ENCODE peak calls at places on chromosomes 5 and 9, in nine cellular contexts. One of them, this sample, is unnamed.

GRCh38 chr5:132457371-132458225 is 33.0 kb downstream of the IRF1 start:
- DNase-seq in adrenal gland: no peak
- DNase-seq in CD4-positive, CD25-positive, alpha-beta regulatory T cell: peak
- DNase-seq in fibroblast of pulmonary artery: peak
- DNase-seq in fibroblast of lung: peak
- DNase-seq in WERI-Rb-1: no peak
- DNase-seq in astrocyte of the spinal cord: peak
- DNase-seq in astrocyte of the cerebellum: no peak
- DNase-seq in heart right ventricle: no peak
- DNase-seq in this sample: peak

GRCh38 chr9:133264235-133264764 is 10.7 kb downstream of the ABO start:
- DNase-seq in adrenal gland: no peak
- DNase-seq in CD4-positive, CD25-positive, alpha-beta regulatory T cell: no peak
- DNase-seq in fibroblast of pulmonary artery: no peak
- DNase-seq in fibroblast of lung: no peak
- DNase-seq in WERI-Rb-1: no peak
- DNase-seq in astrocyte of the spinal cord: no peak
- DNase-seq in astrocyte of the cerebellum: no peak
- DNase-seq in heart right ventricle: no peak
- DNase-seq in this sample: no peak

GRCh38 chr9:109856785-109857184 is 76.8 kb downstream of the PALM2AKAP2 start:
- DNase-seq in adrenal gland: peak
- DNase-seq in CD4-positive, CD25-positive, alpha-beta regulatory T cell: no peak
- DNase-seq in fibroblast of pulmonary artery: peak
- DNase-seq in fibroblast of lung: peak
- DNase-seq in WERI-Rb-1: no peak
- DNase-seq in astrocyte of the spinal cord: no peak
- DNase-seq in astrocyte of the cerebellum: no peak
- DNase-seq in heart right ventricle: peak
- DNase-seq in this sample: no peak

GRCh38 chr5:8721536-8721935 is 824.3 kb downstream of the SEMA5A start:
- DNase-seq in adrenal gland: no peak
- DNase-seq in CD4-positive, CD25-positive, alpha-beta regulatory T cell: no peak
- DNase-seq in fibroblast of pulmonary artery: no peak
- DNase-seq in fibroblast of lung: peak
- DNase-seq in WERI-Rb-1: no peak
- DNase-seq in astrocyte of the spinal cord: no peak
- DNase-seq in astrocyte of the cerebellum: no peak
- DNase-seq in heart right ventricle: no peak
- DNase-seq in this sample: no peak

GRCh38 chr5:171419663-171420428 is 399 bp downstream of the FGF18 start:
- DNase-seq in adrenal gland: no peak
- DNase-seq in CD4-positive, CD25-positive, alpha-beta regulatory T cell: peak
- DNase-seq in fibroblast of pulmonary artery: peak
- DNase-seq in fibroblast of lung: peak
- DNase-seq in WERI-Rb-1: peak
- DNase-seq in astrocyte of the spinal cord: peak
- DNase-seq in astrocyte of the cerebellum: no peak
- DNase-seq in heart right ventricle: peak
- DNase-seq in this sample: no peak

GRCh38 chr5:133459474-133460155 is 152.7 kb downstream of the FSTL4 start:
- DNase-seq in adrenal gland: no peak
- DNase-seq in CD4-positive, CD25-positive, alpha-beta regulatory T cell: no peak
- DNase-seq in fibroblast of pulmonary artery: no peak
- DNase-seq in fibroblast of lung: no peak
- DNase-seq in WERI-Rb-1: no peak
- DNase-seq in astrocyte of the spinal cord: no peak
- DNase-seq in astrocyte of the cerebellum: no peak
- DNase-seq in heart right ventricle: no peak
- DNase-seq in this sample: no peak

GRCh38 chr9:88477300-88477751 is 57.7 kb upstream of the NXNL2 start:
- DNase-seq in adrenal gland: no peak
- DNase-seq in CD4-positive, CD25-positive, alpha-beta regulatory T cell: peak
- DNase-seq in fibroblast of pulmonary artery: peak
- DNase-seq in fibroblast of lung: peak
- DNase-seq in WERI-Rb-1: no peak
- DNase-seq in astrocyte of the spinal cord: peak
- DNase-seq in astrocyte of the cerebellum: peak
- DNase-seq in heart right ventricle: no peak
- DNase-seq in this sample: peak

GRCh38 chr9:128733256-128733655 is 9.3 kb upstream of the ZDHHC12 start:
- DNase-seq in adrenal gland: peak
- DNase-seq in CD4-positive, CD25-positive, alpha-beta regulatory T cell: peak
- DNase-seq in fibroblast of pulmonary artery: peak
- DNase-seq in fibroblast of lung: peak
- DNase-seq in WERI-Rb-1: peak
- DNase-seq in astrocyte of the spinal cord: peak
- DNase-seq in astrocyte of the cerebellum: peak
- DNase-seq in heart right ventricle: no peak
- DNase-seq in this sample: no peak

GRCh38 chr9:33446507-33447403 is 638 bp downstream of the AQP3 start:
- DNase-seq in adrenal gland: no peak
- DNase-seq in CD4-positive, CD25-positive, alpha-beta regulatory T cell: peak
- DNase-seq in fibroblast of pulmonary artery: peak
- DNase-seq in fibroblast of lung: peak
- DNase-seq in WERI-Rb-1: peak
- DNase-seq in astrocyte of the spinal cord: peak
- DNase-seq in astrocyte of the cerebellum: no peak
- DNase-seq in heart right ventricle: no peak
- DNase-seq in this sample: peak

GRCh38 chr5:2120361-2120760 is 237.6 kb upstream of the IRX4 start:
- DNase-seq in adrenal gland: no peak
- DNase-seq in CD4-positive, CD25-positive, alpha-beta regulatory T cell: no peak
- DNase-seq in fibroblast of pulmonary artery: no peak
- DNase-seq in fibroblast of lung: no peak
- DNase-seq in WERI-Rb-1: no peak
- DNase-seq in astrocyte of the spinal cord: no peak
- DNase-seq in astrocyte of the cerebellum: no peak
- DNase-seq in heart right ventricle: no peak
- DNase-seq in this sample: no peak

GRCh38 chr5:97929383-97929782 is 746.3 kb upstream of the RIOK2 start:
- DNase-seq in adrenal gland: no peak
- DNase-seq in CD4-positive, CD25-positive, alpha-beta regulatory T cell: no peak
- DNase-seq in fibroblast of pulmonary artery: peak
- DNase-seq in fibroblast of lung: no peak
- DNase-seq in WERI-Rb-1: no peak
- DNase-seq in astrocyte of the spinal cord: no peak
- DNase-seq in astrocyte of the cerebellum: no peak
- DNase-seq in heart right ventricle: no peak
- DNase-seq in this sample: peak

GRCh38 chr5:168269950-168270349 is 21.5 kb upstream of the WWC1 start:
- DNase-seq in adrenal gland: no peak
- DNase-seq in CD4-positive, CD25-positive, alpha-beta regulatory T cell: no peak
- DNase-seq in fibroblast of pulmonary artery: peak
- DNase-seq in fibroblast of lung: peak
- DNase-seq in WERI-Rb-1: peak
- DNase-seq in astrocyte of the spinal cord: no peak
- DNase-seq in astrocyte of the cerebellum: no peak
- DNase-seq in heart right ventricle: no peak
- DNase-seq in this sample: no peak

GRCh38 chr9:105194234-105194633 is 50.2 kb upstream of the SLC44A1 start:
- DNase-seq in adrenal gland: no peak
- DNase-seq in CD4-positive, CD25-positive, alpha-beta regulatory T cell: no peak
- DNase-seq in fibroblast of pulmonary artery: no peak
- DNase-seq in fibroblast of lung: no peak
- DNase-seq in WERI-Rb-1: no peak
- DNase-seq in astrocyte of the spinal cord: no peak
- DNase-seq in astrocyte of the cerebellum: no peak
- DNase-seq in heart right ventricle: no peak
- DNase-seq in this sample: no peak

GRCh38 chr9:91207481-91207888 is 154.2 kb downstream of the AUH start:
- DNase-seq in adrenal gland: no peak
- DNase-seq in CD4-positive, CD25-positive, alpha-beta regulatory T cell: no peak
- DNase-seq in fibroblast of pulmonary artery: peak
- DNase-seq in fibroblast of lung: peak
- DNase-seq in WERI-Rb-1: no peak
- DNase-seq in astrocyte of the spinal cord: peak
- DNase-seq in astrocyte of the cerebellum: no peak
- DNase-seq in heart right ventricle: no peak
- DNase-seq in this sample: peak

GRCh38 chr9:133888048-133888778 is 103.9 kb downstream of the VAV2 start:
- DNase-seq in adrenal gland: no peak
- DNase-seq in CD4-positive, CD25-positive, alpha-beta regulatory T cell: no peak
- DNase-seq in fibroblast of pulmonary artery: no peak
- DNase-seq in fibroblast of lung: no peak
- DNase-seq in WERI-Rb-1: peak
- DNase-seq in astrocyte of the spinal cord: no peak
- DNase-seq in astrocyte of the cerebellum: no peak
- DNase-seq in heart right ventricle: no peak
- DNase-seq in this sample: no peak

GRCh38 chr5:84986688-84987087 is 602.0 kb upstream of the EDIL3 start:
- DNase-seq in adrenal gland: no peak
- DNase-seq in CD4-positive, CD25-positive, alpha-beta regulatory T cell: no peak
- DNase-seq in fibroblast of pulmonary artery: no peak
- DNase-seq in fibroblast of lung: no peak
- DNase-seq in WERI-Rb-1: no peak
- DNase-seq in astrocyte of the spinal cord: no peak
- DNase-seq in astrocyte of the cerebellum: no peak
- DNase-seq in heart right ventricle: no peak
- DNase-seq in this sample: no peak

GRCh38 chr5:84983093-84983492 is 598.4 kb upstream of the EDIL3 start:
- DNase-seq in adrenal gland: no peak
- DNase-seq in CD4-positive, CD25-positive, alpha-beta regulatory T cell: no peak
- DNase-seq in fibroblast of pulmonary artery: no peak
- DNase-seq in fibroblast of lung: no peak
- DNase-seq in WERI-Rb-1: no peak
- DNase-seq in astrocyte of the spinal cord: no peak
- DNase-seq in astrocyte of the cerebellum: no peak
- DNase-seq in heart right ventricle: no peak
- DNase-seq in this sample: no peak

DNA sequence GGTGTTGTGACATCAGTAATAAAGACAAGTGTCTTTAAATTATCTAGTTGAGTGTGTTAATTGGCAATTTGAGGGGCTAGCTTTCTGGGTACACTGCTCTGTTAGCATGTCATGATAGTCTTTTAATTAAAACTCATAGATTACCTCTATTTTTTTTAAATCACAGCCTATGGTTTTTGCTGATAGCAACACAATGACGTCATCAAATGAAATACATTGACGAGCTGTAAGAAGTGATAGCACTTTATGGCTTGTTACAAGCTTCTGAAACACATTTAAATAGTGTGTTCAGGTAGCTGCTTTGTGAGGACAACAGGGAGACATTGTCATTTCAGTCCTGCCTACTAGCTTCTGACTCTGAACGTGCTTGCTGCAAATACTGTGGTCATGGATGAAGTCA is 600.5 kb upstream of the EDIL3 start:
- DNase-seq in adrenal gland: no peak
- DNase-seq in CD4-positive, CD25-positive, alpha-beta regulatory T cell: no peak
- DNase-seq in fibroblast of pulmonary artery: no peak
- DNase-seq in fibroblast of lung: no peak
- DNase-seq in WERI-Rb-1: no peak
- DNase-seq in astrocyte of the spinal cord: no peak
- DNase-seq in astrocyte of the cerebellum: no peak
- DNase-seq in heart right ventricle: no peak
- DNase-seq in this sample: no peak
- H3K4me3 ChIP-seq in adrenal gland: no peak
- H3K4me3 ChIP-seq in CD4-positive, CD25-positive, alpha-beta regulatory T cell: no peak
- H3K4me3 ChIP-seq in fibroblast of pulmonary artery: no peak
- H3K4me3 ChIP-seq in fibroblast of lung: no peak
- H3K4me3 ChIP-seq in WERI-Rb-1: no peak
- H3K4me3 ChIP-seq in astrocyte of the spinal cord: no peak
- H3K4me3 ChIP-seq in astrocyte of the cerebellum: no peak
- H3K4me3 ChIP-seq in heart right ventricle: no peak
- H3K4me3 ChIP-seq in this sample: no peak

GRCh38 chr5:10463566-10463965 is 21.9 kb downstream of the ROPN1L start:
- DNase-seq in adrenal gland: no peak
- DNase-seq in CD4-positive, CD25-positive, alpha-beta regulatory T cell: no peak
- DNase-seq in fibroblast of pulmonary artery: no peak
- DNase-seq in fibroblast of lung: no peak
- DNase-seq in WERI-Rb-1: no peak
- DNase-seq in astrocyte of the spinal cord: no peak
- DNase-seq in astrocyte of the cerebellum: no peak
- DNase-seq in heart right ventricle: no peak
- DNase-seq in this sample: no peak
- H3K4me3 ChIP-seq in adrenal gland: no peak
- H3K4me3 ChIP-seq in CD4-positive, CD25-positive, alpha-beta regulatory T cell: no peak
- H3K4me3 ChIP-seq in fibroblast of pulmonary artery: no peak
- H3K4me3 ChIP-seq in fibroblast of lung: no peak
- H3K4me3 ChIP-seq in WERI-Rb-1: no peak
- H3K4me3 ChIP-seq in astrocyte of the spinal cord: no peak
- H3K4me3 ChIP-seq in astrocyte of the cerebellum: no peak
- H3K4me3 ChIP-seq in heart right ventricle: no peak
- H3K4me3 ChIP-seq in this sample: no peak

DNA sequence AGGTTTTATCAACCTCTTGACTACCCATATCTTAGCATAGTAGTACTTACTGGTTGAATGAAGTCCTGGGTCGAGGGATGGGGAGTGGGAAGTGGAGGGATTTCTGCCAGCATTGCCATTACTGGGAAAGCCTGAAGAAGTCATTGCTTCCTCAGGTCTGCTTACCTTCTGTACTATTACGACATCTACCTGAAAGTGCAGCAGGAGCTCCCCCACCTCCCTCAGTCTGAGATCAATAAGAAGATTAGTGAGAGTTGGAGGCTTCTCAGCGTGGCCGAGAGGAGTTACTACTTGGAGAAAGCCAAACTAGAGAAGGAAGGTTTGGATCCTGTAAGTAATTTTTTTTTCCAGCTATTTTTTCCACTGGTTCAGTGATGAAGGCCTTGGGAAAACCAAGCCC is 5.8 kb downstream of the HMGXB3 start:
- DNase-seq in adrenal gland: no peak
- DNase-seq in CD4-positive, CD25-positive, alpha-beta regulatory T cell: no peak
- DNase-seq in fibroblast of pulmonary artery: no peak
- DNase-seq in fibroblast of lung: no peak
- DNase-seq in WERI-Rb-1: peak
- DNase-seq in astrocyte of the spinal cord: no peak
- DNase-seq in astrocyte of the cerebellum: no peak
- DNase-seq in heart right ventricle: no peak
- DNase-seq in this sample: no peak
- H3K4me3 ChIP-seq in adrenal gland: no peak
- H3K4me3 ChIP-seq in CD4-positive, CD25-positive, alpha-beta regulatory T cell: no peak
- H3K4me3 ChIP-seq in fibroblast of pulmonary artery: no peak
- H3K4me3 ChIP-seq in fibroblast of lung: no peak
- H3K4me3 ChIP-seq in WERI-Rb-1: no peak
- H3K4me3 ChIP-seq in astrocyte of the spinal cord: no peak
- H3K4me3 ChIP-seq in astrocyte of the cerebellum: no peak
- H3K4me3 ChIP-seq in heart right ventricle: no peak
- H3K4me3 ChIP-seq in this sample: no peak

DNA sequence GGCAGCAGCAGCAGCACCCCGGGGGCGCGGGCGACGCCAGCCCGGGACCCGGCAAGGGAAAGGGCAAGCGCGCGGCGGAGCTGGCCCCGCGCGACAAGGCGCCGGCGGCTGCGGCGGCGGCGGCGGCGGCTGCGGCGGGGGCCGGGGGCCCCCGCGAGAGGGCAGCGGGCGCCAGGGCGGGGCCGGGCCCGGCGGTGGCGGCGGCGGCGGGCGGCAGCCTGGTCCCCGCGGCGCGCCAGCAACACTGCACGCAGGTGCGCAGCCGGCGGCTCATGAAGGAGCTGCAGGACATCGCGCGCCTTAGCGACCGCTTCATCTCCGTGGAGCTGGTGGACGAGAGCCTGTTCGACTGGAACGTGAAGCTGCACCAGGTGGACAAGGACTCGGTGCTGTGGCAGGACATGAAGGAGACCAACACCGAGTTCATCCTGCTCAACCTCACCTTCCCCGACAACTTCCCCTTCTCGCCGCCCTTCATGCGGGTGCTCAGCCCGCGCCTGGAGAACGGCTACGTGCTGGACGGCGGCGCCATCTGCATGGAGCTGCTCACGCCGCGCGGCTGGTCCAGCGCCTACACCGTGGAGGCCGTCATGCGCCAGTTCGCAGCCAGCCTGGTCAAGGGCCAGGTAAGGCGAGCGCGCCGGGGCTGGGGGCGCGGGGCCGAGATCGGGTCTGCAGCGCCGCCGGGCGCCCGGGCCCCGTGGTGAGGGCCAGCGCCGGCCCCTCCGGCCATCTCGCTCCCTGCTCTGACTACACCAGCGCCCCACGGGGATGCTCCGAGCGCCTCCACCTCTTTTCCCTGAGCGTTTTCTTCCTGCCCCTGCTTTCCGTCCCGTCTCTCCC is at the start of gene UBE2QL1:
- DNase-seq in adrenal gland: no peak
- DNase-seq in CD4-positive, CD25-positive, alpha-beta regulatory T cell: peak
- DNase-seq in fibroblast of pulmonary artery: no peak
- DNase-seq in fibroblast of lung: peak
- DNase-seq in WERI-Rb-1: peak
- DNase-seq in astrocyte of the spinal cord: peak
- DNase-seq in astrocyte of the cerebellum: no peak
- DNase-seq in heart right ventricle: peak
- DNase-seq in this sample: no peak
- H3K4me3 ChIP-seq in adrenal gland: no peak
- H3K4me3 ChIP-seq in CD4-positive, CD25-positive, alpha-beta regulatory T cell: no peak
- H3K4me3 ChIP-seq in fibroblast of pulmonary artery: no peak
- H3K4me3 ChIP-seq in fibroblast of lung: no peak
- H3K4me3 ChIP-seq in WERI-Rb-1: peak
- H3K4me3 ChIP-seq in astrocyte of the spinal cord: no peak
- H3K4me3 ChIP-seq in astrocyte of the cerebellum: peak
- H3K4me3 ChIP-seq in heart right ventricle: peak
- H3K4me3 ChIP-seq in this sample: peak